ENCODE peak calls at places on chromosomes 6 and 20, in six cellular contexts. One of them, this sample, is unnamed.

GRCh38 chr20:47149939-47150338 is 206.6 kb downstream of the ZMYND8 start:
- DNase-seq in GM23338: no peak
- DNase-seq in neural crest cell: no peak
- DNase-seq in cardiac fibroblast: no peak
- DNase-seq in right lobe of liver: no peak
- DNase-seq in AG09309: no peak
- DNase-seq in this sample: no peak

GRCh38 chr6:158406736-158407135 is 94.5 kb downstream of the TULP4 start:
- DNase-seq in AG09309: no peak
- DNase-seq in cardiac fibroblast: no peak
- DNase-seq in GM23338: no peak
- DNase-seq in neural crest cell: no peak
- DNase-seq in right lobe of liver: no peak
- DNase-seq in this sample: no peak

GRCh38 chr6:56235245-56235644 is 12.1 kb downstream of the COL21A1 start:
- DNase-seq in cardiac fibroblast: peak; percentile 35
- DNase-seq in right lobe of liver: no peak
- DNase-seq in GM23338: no peak
- DNase-seq in AG09309: peak; percentile 13
- DNase-seq in neural crest cell: no peak
- DNase-seq in this sample: no peak

GRCh38 chr20:18288748-18289705 is 700 bp downstream of the ZNF133 start:
- DNase-seq in neural crest cell: no peak
- DNase-seq in cardiac fibroblast: peak; percentile 38
- DNase-seq in AG09309: no peak
- DNase-seq in GM23338: peak; percentile 57
- DNase-seq in right lobe of liver: no peak
- DNase-seq in this sample: no peak

GRCh38 chr20:25256226-25256859 is 8.5 kb downstream of the PYGB start:
- DNase-seq in GM23338: no peak
- DNase-seq in cardiac fibroblast: peak; percentile 50
- DNase-seq in neural crest cell: no peak
- DNase-seq in AG09309: no peak
- DNase-seq in right lobe of liver: no peak
- DNase-seq in this sample: no peak

GRCh38 chr6:83867527-83868161 is 8.2 kb downstream of the CYB5R4 start:
- DNase-seq in right lobe of liver: no peak
- DNase-seq in GM23338: peak; percentile 70
- DNase-seq in AG09309: peak; percentile 96
- DNase-seq in cardiac fibroblast: peak; percentile 98
- DNase-seq in neural crest cell: peak; percentile 3
- DNase-seq in this sample: peak; percentile 15

GRCh38 chr20:54510546-54511129 is 35.2 kb downstream of the DOK5 start:
- DNase-seq in right lobe of liver: no peak
- DNase-seq in GM23338: peak; percentile 66
- DNase-seq in cardiac fibroblast: no peak
- DNase-seq in neural crest cell: no peak
- DNase-seq in AG09309: no peak
- DNase-seq in this sample: no peak

GRCh38 chr6:157550114-157550989 is 169.4 kb downstream of the ZDHHC14 start:
- DNase-seq in GM23338: no peak
- DNase-seq in cardiac fibroblast: no peak
- DNase-seq in AG09309: no peak
- DNase-seq in right lobe of liver: no peak
- DNase-seq in neural crest cell: no peak
- DNase-seq in this sample: peak; percentile 68

GRCh38 chr20:31670371-31671228 is 32.9 kb downstream of the COX4I2 start:
- DNase-seq in cardiac fibroblast: no peak
- DNase-seq in GM23338: no peak
- DNase-seq in AG09309: no peak
- DNase-seq in right lobe of liver: no peak
- DNase-seq in neural crest cell: no peak
- DNase-seq in this sample: no peak

GRCh38 chr6:34791842-34792604 is at the start of gene BLTP3A:
- DNase-seq in neural crest cell: peak; percentile 60
- DNase-seq in AG09309: no peak
- DNase-seq in GM23338: peak; percentile 87
- DNase-seq in right lobe of liver: peak; percentile 73
- DNase-seq in cardiac fibroblast: peak; percentile 55
- DNase-seq in this sample: peak; percentile 80

GRCh38 chr6:33191383-33192104 is 723 bp downstream of the COL11A2 start:
- DNase-seq in neural crest cell: no peak
- DNase-seq in AG09309: no peak
- DNase-seq in right lobe of liver: no peak
- DNase-seq in cardiac fibroblast: no peak
- DNase-seq in GM23338: peak; percentile 50
- DNase-seq in this sample: no peak

GRCh38 chr6:36927691-36928546 is 26.6 kb upstream of the PI16 start:
- DNase-seq in right lobe of liver: no peak
- DNase-seq in neural crest cell: no peak
- DNase-seq in GM23338: no peak
- DNase-seq in cardiac fibroblast: peak; percentile 42
- DNase-seq in AG09309: no peak
- DNase-seq in this sample: no peak

GRCh38 chr20:14343658-14344057 is 6.2 kb upstream of the FLRT3 start:
- DNase-seq in neural crest cell: no peak
- DNase-seq in GM23338: no peak
- DNase-seq in AG09309: no peak
- DNase-seq in right lobe of liver: no peak
- DNase-seq in cardiac fibroblast: no peak
- DNase-seq in this sample: no peak

GRCh38 chr20:20084296-20084752 is 32.0 kb downstream of the CFAP61 start:
- DNase-seq in cardiac fibroblast: no peak
- DNase-seq in GM23338: no peak
- DNase-seq in AG09309: no peak
- DNase-seq in neural crest cell: no peak
- DNase-seq in right lobe of liver: no peak
- DNase-seq in this sample: no peak

GRCh38 chr6:106056060-106056737 is 29.9 kb upstream of the PRDM1 start:
- DNase-seq in GM23338: peak; percentile 37
- DNase-seq in right lobe of liver: no peak
- DNase-seq in cardiac fibroblast: no peak
- DNase-seq in neural crest cell: no peak
- DNase-seq in AG09309: no peak
- DNase-seq in this sample: no peak

GRCh38 chr6:151313060-151313459 is 73.3 kb downstream of the AKAP12 start:
- DNase-seq in cardiac fibroblast: peak; percentile 34
- DNase-seq in AG09309: no peak
- DNase-seq in GM23338: peak; percentile 85
- DNase-seq in right lobe of liver: no peak
- DNase-seq in neural crest cell: no peak
- DNase-seq in this sample: no peak

GRCh38 chr6:167703781-167704180 is 122.9 kb upstream of the AFDN start:
- DNase-seq in right lobe of liver: no peak
- DNase-seq in neural crest cell: no peak
- DNase-seq in GM23338: no peak
- DNase-seq in AG09309: no peak
- DNase-seq in cardiac fibroblast: no peak
- DNase-seq in this sample: no peak

GRCh38 chr6:28648035-28648877 is 122.6 kb downstream of the GPX5 start:
- DNase-seq in AG09309: peak; percentile 24
- DNase-seq in neural crest cell: peak; percentile 89
- DNase-seq in cardiac fibroblast: peak; percentile 92
- DNase-seq in right lobe of liver: no peak
- DNase-seq in GM23338: peak; percentile 82
- DNase-seq in this sample: no peak

GRCh38 chr20:45873409-45874116 is 7.5 kb upstream of the ZSWIM1 start:
- DNase-seq in neural crest cell: no peak
- DNase-seq in GM23338: no peak
- DNase-seq in right lobe of liver: no peak
- DNase-seq in cardiac fibroblast: no peak
- DNase-seq in AG09309: no peak
- DNase-seq in this sample: no peak

GRCh38 chr20:38418509-38419204 is 16.5 kb downstream of the SNHG17 start:
- DNase-seq in AG09309: no peak
- DNase-seq in neural crest cell: no peak
- DNase-seq in GM23338: no peak
- DNase-seq in cardiac fibroblast: peak; percentile 58
- DNase-seq in right lobe of liver: no peak
- DNase-seq in this sample: no peak

GRCh38 chr20:31652917-31653385 is 15.2 kb downstream of the COX4I2 start:
- DNase-seq in cardiac fibroblast: peak; percentile 71
- DNase-seq in neural crest cell: no peak
- DNase-seq in GM23338: no peak
- DNase-seq in AG09309: peak; percentile 39
- DNase-seq in right lobe of liver: no peak
- DNase-seq in this sample: no peak

GRCh38 chr6:35370124-35370741 is 27.9 kb downstream of the PPARD start:
- DNase-seq in AG09309: peak; percentile 95
- DNase-seq in neural crest cell: no peak
- DNase-seq in GM23338: no peak
- DNase-seq in right lobe of liver: peak; percentile 54
- DNase-seq in cardiac fibroblast: peak; percentile 96
- DNase-seq in this sample: no peak

GRCh38 chr20:2237059-2237458 is 58.7 kb upstream of the TGM3 start:
- DNase-seq in neural crest cell: no peak
- DNase-seq in cardiac fibroblast: peak; percentile 93
- DNase-seq in GM23338: peak; percentile 13
- DNase-seq in right lobe of liver: peak; percentile 89
- DNase-seq in AG09309: peak; percentile 99
- DNase-seq in this sample: no peak

GRCh38 chr6:8845691-8846090 is 410.3 kb upstream of the SLC35B3 start:
- DNase-seq in AG09309: no peak
- DNase-seq in GM23338: no peak
- DNase-seq in cardiac fibroblast: no peak
- DNase-seq in neural crest cell: no peak
- DNase-seq in right lobe of liver: no peak
- DNase-seq in this sample: no peak

GRCh38 chr6:11616200-11616611 is 78.7 kb downstream of the TMEM170B start:
- DNase-seq in cardiac fibroblast: peak; percentile 82
- DNase-seq in neural crest cell: no peak
- DNase-seq in right lobe of liver: no peak
- DNase-seq in GM23338: no peak
- DNase-seq in AG09309: peak; percentile 83
- DNase-seq in this sample: no peak

GRCh38 chr6:69487688-69488087 is 309.1 kb downstream of the LMBRD1 start:
- DNase-seq in right lobe of liver: no peak
- DNase-seq in neural crest cell: no peak
- DNase-seq in AG09309: no peak
- DNase-seq in GM23338: peak; percentile 55
- DNase-seq in cardiac fibroblast: peak; percentile 7
- DNase-seq in this sample: no peak

GRCh38 chr20:50191566-50192363 is 1.1 kb downstream of the CEBPB start:
- DNase-seq in GM23338: peak; percentile 78
- DNase-seq in neural crest cell: peak; percentile 63
- DNase-seq in cardiac fibroblast: peak; percentile 39
- DNase-seq in AG09309: no peak
- DNase-seq in right lobe of liver: peak; percentile 62
- DNase-seq in this sample: peak; percentile 61
- TF ChIP-seq CTCF in GM23338: peak; percentile 8
- TF ChIP-seq CTCF in neural crest cell: peak; percentile 72
- TF ChIP-seq CTCF in cardiac fibroblast: no peak
- TF ChIP-seq CTCF in AG09309: peak; percentile 25
- TF ChIP-seq CTCF in right lobe of liver: peak; percentile 16
- TF ChIP-seq CTCF in this sample: peak; percentile 54

DNA sequence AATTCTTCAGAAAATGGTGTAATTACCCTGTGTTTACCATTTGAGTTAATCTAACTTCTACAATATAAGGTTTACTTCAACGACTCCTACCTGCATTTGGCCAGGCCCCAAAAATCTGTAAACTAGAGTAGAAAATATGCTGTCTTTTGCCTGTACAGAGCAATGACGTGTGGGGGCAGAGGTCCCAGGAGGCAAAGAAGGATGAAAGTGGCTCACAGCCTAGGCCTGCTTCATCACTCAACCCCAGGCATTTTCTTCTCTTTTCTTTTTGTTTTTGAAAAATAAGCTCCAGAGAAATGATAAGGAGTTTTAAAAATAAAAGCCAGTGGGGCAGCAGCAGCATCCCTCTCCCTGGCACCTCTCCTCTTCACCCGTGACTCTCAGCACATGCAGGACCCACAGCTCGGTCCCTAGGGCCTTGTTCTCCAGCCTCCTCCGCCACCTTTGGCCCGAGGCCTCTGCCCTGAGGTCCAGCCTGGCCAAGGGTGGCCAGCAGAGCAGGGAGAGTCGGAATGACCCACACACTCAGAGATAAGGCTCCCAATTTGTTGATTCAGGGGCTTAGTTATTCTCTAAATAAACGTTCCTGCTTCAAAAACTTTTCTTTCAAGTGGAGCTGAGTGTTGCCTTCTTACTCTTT is 310.3 kb upstream of the RNF24 start:
- DNase-seq in GM23338: no peak
- DNase-seq in AG09309: no peak
- DNase-seq in cardiac fibroblast: peak; percentile 22
- DNase-seq in neural crest cell: no peak
- DNase-seq in right lobe of liver: no peak
- DNase-seq in this sample: no peak
- TF ChIP-seq CTCF in GM23338: no peak
- TF ChIP-seq CTCF in AG09309: no peak
- TF ChIP-seq CTCF in cardiac fibroblast: no peak
- TF ChIP-seq CTCF in neural crest cell: no peak
- TF ChIP-seq CTCF in right lobe of liver: no peak
- TF ChIP-seq CTCF in this sample: no peak

DNA sequence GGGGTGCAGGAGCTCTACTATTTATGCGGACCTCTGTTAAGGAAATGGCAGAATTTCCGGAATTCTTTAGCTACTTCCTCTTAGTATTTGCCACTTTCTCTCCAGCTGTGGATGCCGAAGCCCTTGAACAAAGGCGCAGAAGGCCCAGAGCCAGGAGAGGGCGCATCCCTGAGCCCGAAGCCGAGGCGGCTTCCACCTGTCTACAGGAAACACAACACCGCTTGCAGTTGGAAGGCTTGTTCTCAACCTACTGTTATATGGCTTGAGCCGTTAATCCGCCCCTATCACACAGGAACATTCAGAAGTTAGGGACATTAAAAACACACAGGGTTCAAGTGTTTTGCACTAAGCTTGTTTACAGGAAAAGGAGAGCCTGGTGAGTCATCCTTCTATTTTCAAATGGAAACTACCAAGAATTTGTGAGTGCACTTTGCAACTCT is 417.1 kb downstream of the BCKDHB start:
- DNase-seq in right lobe of liver: no peak
- DNase-seq in GM23338: peak; percentile 94
- DNase-seq in neural crest cell: no peak
- DNase-seq in cardiac fibroblast: peak; percentile 40
- DNase-seq in AG09309: no peak
- DNase-seq in this sample: no peak
- TF ChIP-seq CTCF in right lobe of liver: no peak
- TF ChIP-seq CTCF in GM23338: peak; percentile 71
- TF ChIP-seq CTCF in neural crest cell: no peak
- TF ChIP-seq CTCF in cardiac fibroblast: peak; percentile 21
- TF ChIP-seq CTCF in AG09309: no peak
- TF ChIP-seq CTCF in this sample: no peak

GRCh38 chr6:134437376-134437775 is 119.5 kb upstream of the SGK1 start:
- DNase-seq in AG09309: no peak
- DNase-seq in GM23338: no peak
- DNase-seq in neural crest cell: no peak
- DNase-seq in cardiac fibroblast: peak; percentile 67
- DNase-seq in right lobe of liver: no peak
- DNase-seq in this sample: no peak

GRCh38 chr6:134436950-134437349 is 119.0 kb upstream of the SGK1 start:
- DNase-seq in cardiac fibroblast: peak; percentile 64
- DNase-seq in AG09309: no peak
- DNase-seq in right lobe of liver: no peak
- DNase-seq in neural crest cell: no peak
- DNase-seq in GM23338: no peak
- DNase-seq in this sample: no peak

GRCh38 chr6:134434019-134434949 is 116.4 kb upstream of the SGK1 start:
- DNase-seq in neural crest cell: no peak
- DNase-seq in AG09309: no peak
- DNase-seq in GM23338: no peak
- DNase-seq in cardiac fibroblast: no peak
- DNase-seq in right lobe of liver: no peak
- DNase-seq in this sample: no peak

GRCh38 chr6:134436281-134436815 is 118.4 kb upstream of the SGK1 start:
- DNase-seq in right lobe of liver: no peak
- DNase-seq in AG09309: peak; percentile 85
- DNase-seq in cardiac fibroblast: peak; percentile 99
- DNase-seq in neural crest cell: no peak
- DNase-seq in GM23338: no peak
- DNase-seq in this sample: no peak

GRCh38 chr6:134435814-134436280 is 117.9 kb upstream of the SGK1 start:
- DNase-seq in AG09309: no peak
- DNase-seq in neural crest cell: no peak
- DNase-seq in right lobe of liver: no peak
- DNase-seq in GM23338: no peak
- DNase-seq in cardiac fibroblast: no peak
- DNase-seq in this sample: no peak
- TF ChIP-seq CTCF in AG09309: no peak
- TF ChIP-seq CTCF in neural crest cell: no peak
- TF ChIP-seq CTCF in right lobe of liver: no peak
- TF ChIP-seq CTCF in GM23338: no peak
- TF ChIP-seq CTCF in cardiac fibroblast: no peak
- TF ChIP-seq CTCF in this sample: no peak

This sample was measured in natural killer cell.